ENCODE peak calls at places on chromosome 12, in five cellular contexts. U is HFF-Myc, S is epithelial cell of esophagus, G is G401, X is renal cortical epithelial cell. Y is an unnamed sample.

GRCh38 chr12:29103539-29103974 is 45.5 kb upstream of the FAR2 start:
- DNase-seq in U (no peak), S (no peak), G (no peak), X (no peak), Y (no peak)

GRCh38 chr12:117441751-117442150 is 80.3 kb upstream of the NOS1 start:
- DNase-seq in U (no peak), S (no peak), G (peak), X (peak), Y (no peak)

GRCh38 chr12:104930388-104931326 is 27.4 kb downstream of the SLC41A2 start:
- DNase-seq in U (no peak), S (peak), G (no peak), X (peak), Y (no peak)

GRCh38 chr12:115079760-115080159 is 395.8 kb upstream of the TBX3 start:
- DNase-seq in U (no peak), S (peak), G (no peak), X (no peak), Y (no peak)

GRCh38 chr12:32504626-32505025 is 105.3 kb downstream of the FGD4 start:
- DNase-seq in U (no peak), S (peak), G (no peak), X (peak), Y (no peak)

GRCh38 chr12:92702754-92703679 is at the start of gene PLEKHG7:
- DNase-seq in U (no peak), S (peak), G (no peak), X (peak), Y (no peak)

GRCh38 chr12:77377116-77377515 is 311.7 kb upstream of the E2F7 start:
- DNase-seq in U (peak), S (no peak), G (no peak), X (no peak), Y (no peak)

GRCh38 chr12:53786411-53786810 is 34.6 kb upstream of the CISTR start:
- DNase-seq in U (no peak), S (no peak), G (no peak), X (no peak), Y (no peak)

GRCh38 chr12:108457734-108458361 is 57.2 kb upstream of the FICD start:
- DNase-seq in U (no peak), S (no peak), G (no peak), X (no peak), Y (no peak)

GRCh38 chr12:115191342-115191741 is 507.4 kb upstream of the TBX3 start:
- DNase-seq in U (no peak), S (no peak), G (no peak), X (no peak), Y (no peak)

GRCh38 chr12:13582421-13582820 is 385.9 kb downstream of the EMP1 start:
- DNase-seq in U (no peak), S (no peak), G (no peak), X (no peak), Y (no peak)

GRCh38 chr12:81125691-81126090 is 47.8 kb downstream of the ACSS3 start:
- DNase-seq in U (no peak), S (no peak), G (no peak), X (no peak), Y (no peak)

GRCh38 chr12:104281636-104282035 is 21.9 kb upstream of the EID3 start:
- DNase-seq in U (no peak), S (no peak), G (no peak), X (no peak), Y (no peak)

GRCh38 chr12:82981150-82981549 is 294.4 kb downstream of the TMTC2 start:
- DNase-seq in U (no peak), S (no peak), G (no peak), X (peak), Y (no peak)

GRCh38 chr12:53324113-53324778 is 2.8 kb upstream of the AAAS start:
- DNase-seq in U (no peak), S (no peak), G (no peak), X (no peak), Y (no peak)

GRCh38 chr12:52522346-52523011 is 2.3 kb upstream of the KRT5 start:
- DNase-seq in U (no peak), S (peak), G (no peak), X (no peak), Y (no peak)

GRCh38 chr12:51077930-51078329 is 5.5 kb downstream of the CSRNP2 start:
- DNase-seq in U (no peak), S (no peak), G (peak), X (no peak), Y (no peak)

GRCh38 chr12:14278294-14278953 is 87.1 kb upstream of the ATF7IP start:
- DNase-seq in U (no peak), S (no peak), G (no peak), X (no peak), Y (no peak)

GRCh38 chr12:64103821-64104220 is 118.3 kb downstream of the KICS2 start:
- DNase-seq in U (no peak), S (peak), G (no peak), X (peak), Y (no peak)

GRCh38 chr12:47820631-47821345 is 1.1 kb upstream of the HDAC7 start:
- DNase-seq in U (peak), S (peak), G (peak), X (peak), Y (peak)

GRCh38 chr12:68264864-68265256 is 11.5 kb upstream of the IL22 start:
- DNase-seq in U (no peak), S (no peak), G (no peak), X (no peak), Y (no peak)

GRCh38 chr12:62618319-62618718 is 151.7 kb downstream of the MON2 start:
- DNase-seq in U (no peak), S (peak), G (no peak), X (no peak), Y (no peak)

GRCh38 chr12:105257321-105257728 is 21.4 kb upstream of the APPL2 start:
- DNase-seq in U (peak), S (peak), G (no peak), X (peak), Y (peak)

GRCh38 chr12:91574975-91575374 is 392.4 kb upstream of the DCN start:
- DNase-seq in U (no peak), S (no peak), G (no peak), X (no peak), Y (no peak)

GRCh38 chr12:76043377-76043776 is 11.8 kb upstream of the PHLDA1 start:
- DNase-seq in U (no peak), S (no peak), G (no peak), X (no peak), Y (no peak)

GRCh38 chr12:68350753-68351152 is 18.6 kb upstream of the MDM1 start:
- DNase-seq in U (no peak), S (no peak), G (no peak), X (peak), Y (no peak)

GRCh38 chr12:123490089-123490488 is 32.1 kb downstream of the SNRNP35 start:
- DNase-seq in U (no peak), S (no peak), G (no peak), X (no peak), Y (no peak)

GRCh38 chr12:49872381-49872780 is 29.5 kb upstream of the BCDIN3D start:
- DNase-seq in U (no peak), S (no peak), G (no peak), X (no peak), Y (no peak)

GRCh38 chr12:71872401-71872800 is 32.8 kb downstream of the TBC1D15 start:
- DNase-seq in U (no peak), S (no peak), G (no peak), X (no peak), Y (no peak)

GRCh38 chr12:96099986-96100385 is 64.6 kb upstream of the LTA4H start:
- DNase-seq in U (no peak), S (no peak), G (no peak), X (no peak), Y (no peak)

GRCh38 chr12:64180951-64181350 is 41.1 kb downstream of the KICS2 start:
- DNase-seq in U (no peak), S (peak), G (no peak), X (peak), Y (no peak)

GRCh38 chr12:10503460-10503859 is 2.2 kb upstream of the EIF2S3B start:
- DNase-seq in U (no peak), S (no peak), G (no peak), X (no peak), Y (no peak)

GRCh38 chr12:69440016-69440415 is 30.2 kb upstream of the FRS2 start:
- DNase-seq in U (no peak), S (peak), G (no peak), X (peak), Y (no peak)

GRCh38 chr12:111868676-111869588 is 26.9 kb downstream of the MAPKAPK5 start:
- DNase-seq in U (no peak), S (no peak), G (no peak), X (no peak), Y (no peak)

GRCh38 chr12:52353766-52354165 is 13.5 kb downstream of the KRT85 start:
- DNase-seq in U (no peak), S (no peak), G (no peak), X (no peak), Y (no peak)

GRCh38 chr12:5946388-5946787 is 1.3 kb upstream of the ANO2 start:
- DNase-seq in U (no peak), S (no peak), G (no peak), X (no peak), Y (no peak)

GRCh38 chr12:59067068-59067467 is 146.8 kb upstream of the LRIG3 start:
- DNase-seq in U (peak), S (peak), G (no peak), X (peak), Y (peak)

GRCh38 chr12:121637231-121637914 is 11.0 kb downstream of the ORAI1 start:
- DNase-seq in U (no peak), S (no peak), G (no peak), X (no peak), Y (no peak)